ENCODE peak calls at places on chromosome 17, in ten cellular contexts. C is AG04450; R is AG10803; I is left ventricle myocardium inferior; Q is NT2/D1; P is lung; V is epithelial cell of esophagus; E is kidney; N is CD8-positive, alpha-beta memory T cell; U is cardiac fibroblast. K is an unnamed sample.

GRCh38 chr17:71329310-71330098 is 791.3 kb upstream of the SOX9 start:
- DNase-seq in C (no peak), R (no peak), I (no peak), Q (no peak), P (no peak), V (no peak), E (no peak), N (no peak), U (no peak), K (no peak)

GRCh38 chr17:37220609-37220953 is 155.2 kb upstream of the C17orf78 start:
- DNase-seq in C (peak; percentile 16), R (peak; percentile 39), I (no peak), Q (no peak), P (no peak), V (peak; percentile 26), E (no peak), N (no peak), U (peak; percentile 49), K (no peak)

GRCh38 chr17:39161967-39162366 is 4.0 kb downstream of the ARL5C start:
- DNase-seq in C (no peak), R (no peak), I (no peak), Q (no peak), P (no peak), V (no peak), E (no peak), N (no peak), U (no peak), K (no peak)

GRCh38 chr17:71080937-71081336 is 911.6 kb downstream of the KCNJ2 start:
- DNase-seq in C (no peak), R (no peak), I (no peak), Q (no peak), P (no peak), V (no peak), E (no peak), N (no peak), U (no peak), K (no peak)

GRCh38 chr17:45934044-45934979 is 40.0 kb downstream of the MAPT start:
- DNase-seq in C (no peak), R (no peak), I (no peak), Q (no peak), P (no peak), V (no peak), E (no peak), N (no peak), U (no peak), K (no peak)

GRCh38 chr17:42362245-42362961 is 25.8 kb downstream of the STAT3 start:
- DNase-seq in C (no peak), R (no peak), I (peak; percentile 36), Q (no peak), P (no peak), V (no peak), E (no peak), N (no peak), U (no peak), K (no peak)

GRCh38 chr17:39057807-39058206 is 90.6 kb upstream of the FBXO47 start:
- DNase-seq in C (no peak), R (no peak), I (no peak), Q (no peak), P (no peak), V (no peak), E (no peak), N (no peak), U (peak; percentile 7), K (no peak)

GRCh38 chr17:9021985-9022552 is 759 bp downstream of the NTN1 start:
- DNase-seq in C (no peak), R (peak; percentile 31), I (peak; percentile 45), Q (no peak), P (no peak), V (peak; percentile 36), E (peak; percentile 77), N (no peak), U (peak; percentile 12), K (peak; percentile 90)

GRCh38 chr17:68684860-68685493 is 83.8 kb upstream of the FAM20A start:
- DNase-seq in C (no peak), R (peak; percentile 89), I (no peak), Q (no peak), P (no peak), V (no peak), E (no peak), N (no peak), U (no peak), K (no peak)

GRCh38 chr17:17141860-17142552 is 64.1 kb downstream of the PLD6 start:
- DNase-seq in C (no peak), R (peak; percentile 52), I (peak; percentile 38), Q (peak; percentile 35), P (no peak), V (peak; percentile 72), E (no peak), N (peak; percentile 25), U (peak; percentile 63), K (no peak)

GRCh38 chr17:68909066-68909465 is 46.1 kb downstream of the ABCA8 start:
- DNase-seq in C (peak; percentile 72), R (peak; percentile 97), I (no peak), Q (no peak), P (peak; percentile 40), V (peak; percentile 95), E (no peak), N (no peak), U (peak; percentile 92), K (no peak)

GRCh38 chr17:50842506-50843149 is 7.2 kb downstream of the WFIKKN2 start:
- DNase-seq in C (no peak), R (no peak), I (no peak), Q (no peak), P (no peak), V (no peak), E (no peak), N (no peak), U (no peak), K (peak; percentile 55)

GRCh38 chr17:56594528-56595418 is 1.3 kb downstream of the NOG start:
- DNase-seq in C (no peak), R (peak; percentile 14), I (no peak), Q (no peak), P (no peak), V (peak; percentile 39), E (no peak), N (peak; percentile 6), U (peak; percentile 2), K (peak; percentile 77)

GRCh38 chr17:28983286-28984240 is 22.3 kb downstream of the SEZ6 start:
- DNase-seq in C (no peak), R (no peak), I (no peak), Q (no peak), P (no peak), V (no peak), E (no peak), N (no peak), U (peak; percentile 9), K (no peak)

GRCh38 chr17:45396496-45397205 is 36.0 kb downstream of the ARHGAP27 start:
- DNase-seq in C (no peak), R (no peak), I (no peak), Q (no peak), P (no peak), V (no peak), E (no peak), N (no peak), U (no peak), K (no peak)

GRCh38 chr17:12328204-12328603 is 307.5 kb downstream of the MAP2K4 start:
- DNase-seq in C (no peak), R (no peak), I (no peak), Q (no peak), P (no peak), V (no peak), E (no peak), N (no peak), U (no peak), K (no peak)

GRCh38 chr17:32517982-32518381 is 31.2 kb downstream of the CDK5R1 start:
- DNase-seq in C (no peak), R (no peak), I (no peak), Q (no peak), P (no peak), V (no peak), E (no peak), N (no peak), U (no peak), K (no peak)

GRCh38 chr17:17540278-17540906 is 44.2 kb upstream of the RASD1 start:
- DNase-seq in C (no peak), R (no peak), I (no peak), Q (no peak), P (no peak), V (no peak), E (peak; percentile 47), N (no peak), U (no peak), K (no peak)

GRCh38 chr17:31935512-31935911 is 1.3 kb upstream of the SUZ12 start:
- DNase-seq in C (no peak), R (no peak), I (no peak), Q (no peak), P (no peak), V (no peak), E (no peak), N (no peak), U (no peak), K (no peak)

GRCh38 chr17:59734226-59734625 is 26.8 kb downstream of the VMP1 start:
- DNase-seq in C (no peak), R (no peak), I (no peak), Q (no peak), P (no peak), V (no peak), E (no peak), N (no peak), U (no peak), K (no peak)
- H3K4me3 ChIP-seq in C (no peak overlapping the region), R (no peak overlapping the region), I (no peak overlapping the region), Q (no peak overlapping the region), P (no peak overlapping the region), V (no peak overlapping the region), E (no peak overlapping the region), N (no peak overlapping the region), U (no peak overlapping the region), K (no peak overlapping the region)

GRCh38 chr17:34378664-34379101 is 15.7 kb upstream of the CCL1 start:
- DNase-seq in C (no peak), R (no peak), I (no peak), Q (no peak), P (no peak), V (no peak), E (no peak), N (no peak), U (no peak), K (peak; percentile 59)
- H3K4me3 ChIP-seq in C (no peak overlapping the region), R (no peak overlapping the region), I (no peak overlapping the region), Q (no peak overlapping the region), P (no peak overlapping the region), V (no peak overlapping the region), E (no peak overlapping the region), N (no peak overlapping the region), U (no peak overlapping the region), K (no peak overlapping the region)

GRCh38 chr17:40519089-40519775 is 17.8 kb upstream of the TNS4 start:
- DNase-seq in C (no peak), R (no peak), I (no peak), Q (no peak), P (no peak), V (no peak), E (no peak), N (no peak), U (no peak), K (no peak)
- H3K4me3 ChIP-seq in C (no peak overlapping the region), R (no peak overlapping the region), I (no peak overlapping the region), Q (no peak overlapping the region), P (no peak overlapping the region), V (no peak overlapping the region), E (no peak overlapping the region), N (no peak overlapping the region), U (no peak overlapping the region), K (no peak overlapping the region)

DNA sequence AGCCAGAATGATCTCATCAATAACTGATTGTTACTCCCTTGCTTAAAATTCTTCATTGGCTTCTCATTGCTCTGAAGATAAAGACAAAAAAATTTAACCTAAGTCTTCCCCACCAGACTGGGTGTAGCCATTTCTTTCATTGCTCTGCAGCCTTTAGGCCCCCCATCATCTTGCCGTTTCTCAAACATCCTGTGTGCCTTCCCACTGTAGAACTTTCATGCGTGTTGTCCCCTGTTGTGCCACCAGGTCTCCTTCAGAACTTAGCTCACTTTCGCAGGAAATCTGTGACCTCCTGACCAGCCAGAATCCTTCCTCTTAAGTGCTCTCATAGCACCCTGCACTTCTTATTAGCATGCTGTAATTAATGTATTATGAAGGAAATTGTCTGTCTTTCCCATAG is 31.8 kb downstream of the TNRC6C start:
- DNase-seq in C (no peak), R (no peak), I (no peak), Q (no peak), P (no peak), V (no peak), E (no peak), N (no peak), U (no peak), K (no peak)
- H3K4me3 ChIP-seq in C (no peak overlapping the region), R (no peak overlapping the region), I (no peak overlapping the region), Q (no peak overlapping the region), P (no peak overlapping the region), V (no peak overlapping the region), E (no peak overlapping the region), N (no peak overlapping the region), U (no peak overlapping the region), K (no peak overlapping the region)